ENCODE peak calls at places on chromosomes 11 and 22, in five cellular contexts. I, K, X, O and L are unnamed samples.

GRCh38 chr11:76208829-76209670 is 2.7 kb upstream of the WNT11 start:
- DNase-seq in I (peak), K (peak), X (peak), O (peak), L (peak)

GRCh38 chr11:22432331-22433065 is 94.3 kb downstream of the SLC17A6 start:
- DNase-seq in I (peak), K (no peak), X (no peak), O (peak), L (peak)

GRCh38 chr11:112558691-112559090 is 298.0 kb upstream of the PLET1 start:
- DNase-seq in I (no peak), K (no peak), X (no peak), O (no peak), L (no peak)

GRCh38 chr11:11480951-11481350 is 127.9 kb upstream of the CSNK2A3 start:
- DNase-seq in I (no peak), K (no peak), X (no peak), O (no peak), L (no peak)

GRCh38 chr11:98964146-98964545 is 56.6 kb upstream of the CNTN5 start:
- DNase-seq in I (no peak), K (no peak), X (no peak), O (no peak), L (no peak)

GRCh38 chr22:22025320-22026156 is 43.0 kb upstream of the TOP3B start:
- DNase-seq in I (no peak), K (no peak), X (no peak), O (no peak), L (no peak)

GRCh38 chr11:5596611-5597201 is at the start of gene TRIM6:
- DNase-seq in I (no peak), K (no peak), X (peak), O (no peak), L (no peak)

GRCh38 chr22:24951942-24952836 is at the start of gene KIAA1671:
- DNase-seq in I (peak), K (peak), X (peak), O (peak), L (peak)

GRCh38 chr22:44878483-44879300 is 126.3 kb downstream of the ARHGAP8 start:
- DNase-seq in I (no peak), K (no peak), X (no peak), O (no peak), L (no peak)

GRCh38 chr11:19872526-19873135 is 160.0 kb downstream of the NAV2 start:
- DNase-seq in I (no peak), K (no peak), X (no peak), O (no peak), L (peak)

GRCh38 chr11:69654001-69654659 is 13.2 kb downstream of the CCND1 start:
- DNase-seq in I (no peak), K (no peak), X (no peak), O (no peak), L (peak)